ENCODE peak calls at places on chromosomes 2 and 18, in four cellular contexts. One of them, this sample, is unnamed.

GRCh38 chr18:61854578-61854977 is 38.2 kb downstream of the RNF152 start:
- DNase-seq in islet precursor cell: no peak
- DNase-seq in AG08396: peak; percentile 56
- DNase-seq in activated CD4-positive, alpha-beta T cell treated with anti-CD3 and anti-CD28 coated beads, Interleukin-2, amount 50 U/mL, for 1 hour: no peak
- DNase-seq in this sample: no peak

GRCh38 chr2:46850742-46851141 is 64.9 kb downstream of the MCFD2 start:
- DNase-seq in islet precursor cell: no peak
- DNase-seq in activated CD4-positive, alpha-beta T cell treated with anti-CD3 and anti-CD28 coated beads, Interleukin-2, amount 50 U/mL, for 1 hour: no peak
- DNase-seq in AG08396: peak; percentile 54
- DNase-seq in this sample: no peak

GRCh38 chr2:150214626-150215025 is 272.8 kb downstream of the RND3 start:
- DNase-seq in islet precursor cell: no peak
- DNase-seq in AG08396: no peak
- DNase-seq in activated CD4-positive, alpha-beta T cell treated with anti-CD3 and anti-CD28 coated beads, Interleukin-2, amount 50 U/mL, for 1 hour: no peak
- DNase-seq in this sample: no peak

GRCh38 chr2:222649801-222650200 is 6.1 kb downstream of the FARSB start:
- DNase-seq in AG08396: no peak
- DNase-seq in islet precursor cell: no peak
- DNase-seq in activated CD4-positive, alpha-beta T cell treated with anti-CD3 and anti-CD28 coated beads, Interleukin-2, amount 50 U/mL, for 1 hour: no peak
- DNase-seq in this sample: no peak

GRCh38 chr2:134420256-134420655 is 166.4 kb downstream of the MGAT5 start:
- DNase-seq in activated CD4-positive, alpha-beta T cell treated with anti-CD3 and anti-CD28 coated beads, Interleukin-2, amount 50 U/mL, for 1 hour: no peak
- DNase-seq in islet precursor cell: no peak
- DNase-seq in AG08396: no peak
- DNase-seq in this sample: no peak

GRCh38 chr2:19358242-19359020 is at the start of gene OSR1:
- DNase-seq in AG08396: peak; percentile 94
- DNase-seq in islet precursor cell: peak; percentile 80
- DNase-seq in activated CD4-positive, alpha-beta T cell treated with anti-CD3 and anti-CD28 coated beads, Interleukin-2, amount 50 U/mL, for 1 hour: peak; percentile 21
- DNase-seq in this sample: peak; percentile 60

GRCh38 chr2:205675861-205676516 is 6.3 kb upstream of the NRP2 start:
- DNase-seq in islet precursor cell: peak; percentile 68
- DNase-seq in AG08396: peak; percentile 70
- DNase-seq in activated CD4-positive, alpha-beta T cell treated with anti-CD3 and anti-CD28 coated beads, Interleukin-2, amount 50 U/mL, for 1 hour: no peak
- DNase-seq in this sample: peak; percentile 41

GRCh38 chr2:3127710-3128109 is 249.9 kb downstream of the EIPR1 start:
- DNase-seq in AG08396: no peak
- DNase-seq in islet precursor cell: no peak
- DNase-seq in activated CD4-positive, alpha-beta T cell treated with anti-CD3 and anti-CD28 coated beads, Interleukin-2, amount 50 U/mL, for 1 hour: no peak
- DNase-seq in this sample: no peak

GRCh38 chr2:152635635-152636298 is 81.5 kb downstream of the PRPF40A start:
- DNase-seq in AG08396: peak; percentile 62
- DNase-seq in islet precursor cell: peak; percentile 84
- DNase-seq in activated CD4-positive, alpha-beta T cell treated with anti-CD3 and anti-CD28 coated beads, Interleukin-2, amount 50 U/mL, for 1 hour: peak; percentile 66
- DNase-seq in this sample: peak; percentile 72

GRCh38 chr2:19369341-19369955 is 11.0 kb upstream of the OSR1 start:
- DNase-seq in activated CD4-positive, alpha-beta T cell treated with anti-CD3 and anti-CD28 coated beads, Interleukin-2, amount 50 U/mL, for 1 hour: no peak
- DNase-seq in islet precursor cell: peak; percentile 57
- DNase-seq in AG08396: no peak
- DNase-seq in this sample: no peak

GRCh38 chr2:47058061-47058931 is 96.8 kb downstream of the STPG4 start:
- DNase-seq in AG08396: peak; percentile 46
- DNase-seq in islet precursor cell: no peak
- DNase-seq in activated CD4-positive, alpha-beta T cell treated with anti-CD3 and anti-CD28 coated beads, Interleukin-2, amount 50 U/mL, for 1 hour: no peak
- DNase-seq in this sample: no peak

GRCh38 chr2:100126172-100126571 is 16.2 kb downstream of the AFF3 start:
- DNase-seq in AG08396: no peak
- DNase-seq in activated CD4-positive, alpha-beta T cell treated with anti-CD3 and anti-CD28 coated beads, Interleukin-2, amount 50 U/mL, for 1 hour: no peak
- DNase-seq in islet precursor cell: peak; percentile 37
- DNase-seq in this sample: no peak

GRCh38 chr2:44934521-44934961 is 7.0 kb upstream of the SIX3 start:
- DNase-seq in AG08396: no peak
- DNase-seq in activated CD4-positive, alpha-beta T cell treated with anti-CD3 and anti-CD28 coated beads, Interleukin-2, amount 50 U/mL, for 1 hour: no peak
- DNase-seq in islet precursor cell: peak; percentile 48
- DNase-seq in this sample: no peak

GRCh38 chr2:12321017-12321641 is 395.6 kb upstream of the TRIB2 start:
- DNase-seq in activated CD4-positive, alpha-beta T cell treated with anti-CD3 and anti-CD28 coated beads, Interleukin-2, amount 50 U/mL, for 1 hour: no peak
- DNase-seq in AG08396: peak; percentile 79
- DNase-seq in islet precursor cell: peak; percentile 82
- DNase-seq in this sample: no peak

GRCh38 chr2:144409241-144409640 is 110.7 kb downstream of the ZEB2 start:
- DNase-seq in activated CD4-positive, alpha-beta T cell treated with anti-CD3 and anti-CD28 coated beads, Interleukin-2, amount 50 U/mL, for 1 hour: no peak
- DNase-seq in islet precursor cell: no peak
- DNase-seq in AG08396: no peak
- DNase-seq in this sample: no peak

GRCh38 chr2:186459009-186459408 is 27.1 kb upstream of the ZC3H15 start:
- DNase-seq in activated CD4-positive, alpha-beta T cell treated with anti-CD3 and anti-CD28 coated beads, Interleukin-2, amount 50 U/mL, for 1 hour: no peak
- DNase-seq in islet precursor cell: no peak
- DNase-seq in AG08396: no peak
- DNase-seq in this sample: no peak

GRCh38 chr2:43361286-43361685 is 134.9 kb upstream of the ZFP36L2 start:
- DNase-seq in islet precursor cell: no peak
- DNase-seq in AG08396: no peak
- DNase-seq in activated CD4-positive, alpha-beta T cell treated with anti-CD3 and anti-CD28 coated beads, Interleukin-2, amount 50 U/mL, for 1 hour: no peak
- DNase-seq in this sample: no peak

GRCh38 chr2:137913169-137913568 is 51.1 kb upstream of the HNMT start:
- DNase-seq in activated CD4-positive, alpha-beta T cell treated with anti-CD3 and anti-CD28 coated beads, Interleukin-2, amount 50 U/mL, for 1 hour: no peak
- DNase-seq in islet precursor cell: no peak
- DNase-seq in AG08396: no peak
- DNase-seq in this sample: no peak

GRCh38 chr2:232085826-232086425 is 124.4 kb downstream of the DIS3L2 start:
- DNase-seq in AG08396: no peak
- DNase-seq in activated CD4-positive, alpha-beta T cell treated with anti-CD3 and anti-CD28 coated beads, Interleukin-2, amount 50 U/mL, for 1 hour: no peak
- DNase-seq in islet precursor cell: no peak
- DNase-seq in this sample: no peak

GRCh38 chr2:176082885-176083731 is 654 bp downstream of the EVX2 start:
- DNase-seq in activated CD4-positive, alpha-beta T cell treated with anti-CD3 and anti-CD28 coated beads, Interleukin-2, amount 50 U/mL, for 1 hour: no peak
- DNase-seq in islet precursor cell: peak; percentile 64
- DNase-seq in AG08396: no peak
- DNase-seq in this sample: no peak

GRCh38 chr2:215612770-215613169 is 176.9 kb upstream of the FN1 start:
- DNase-seq in AG08396: peak; percentile 34
- DNase-seq in activated CD4-positive, alpha-beta T cell treated with anti-CD3 and anti-CD28 coated beads, Interleukin-2, amount 50 U/mL, for 1 hour: no peak
- DNase-seq in islet precursor cell: no peak
- DNase-seq in this sample: no peak

GRCh38 chr18:8595445-8595844 is 13.8 kb upstream of the RAB12 start:
- DNase-seq in AG08396: no peak
- DNase-seq in islet precursor cell: no peak
- DNase-seq in activated CD4-positive, alpha-beta T cell treated with anti-CD3 and anti-CD28 coated beads, Interleukin-2, amount 50 U/mL, for 1 hour: no peak
- DNase-seq in this sample: no peak

GRCh38 chr2:105134076-105134475 is 96.2 kb downstream of the MRPS9 start:
- DNase-seq in activated CD4-positive, alpha-beta T cell treated with anti-CD3 and anti-CD28 coated beads, Interleukin-2, amount 50 U/mL, for 1 hour: no peak
- DNase-seq in islet precursor cell: no peak
- DNase-seq in AG08396: no peak
- DNase-seq in this sample: no peak

GRCh38 chr2:97726311-97727064 is 13.1 kb downstream of the ZAP70 start:
- DNase-seq in islet precursor cell: no peak
- DNase-seq in AG08396: no peak
- DNase-seq in activated CD4-positive, alpha-beta T cell treated with anti-CD3 and anti-CD28 coated beads, Interleukin-2, amount 50 U/mL, for 1 hour: no peak
- DNase-seq in this sample: no peak

GRCh38 chr2:128638741-128639477 is 320.2 kb upstream of the HS6ST1 start:
- DNase-seq in islet precursor cell: peak; percentile 75
- DNase-seq in AG08396: no peak
- DNase-seq in activated CD4-positive, alpha-beta T cell treated with anti-CD3 and anti-CD28 coated beads, Interleukin-2, amount 50 U/mL, for 1 hour: no peak
- DNase-seq in this sample: no peak

GRCh38 chr2:143083636-143084035 is 45.6 kb upstream of the ARHGAP15 start:
- DNase-seq in islet precursor cell: no peak
- DNase-seq in activated CD4-positive, alpha-beta T cell treated with anti-CD3 and anti-CD28 coated beads, Interleukin-2, amount 50 U/mL, for 1 hour: no peak
- DNase-seq in AG08396: peak; percentile 45
- DNase-seq in this sample: no peak

GRCh38 chr2:110657721-110658305 is 20.1 kb downstream of the BUB1 start:
- DNase-seq in activated CD4-positive, alpha-beta T cell treated with anti-CD3 and anti-CD28 coated beads, Interleukin-2, amount 50 U/mL, for 1 hour: no peak
- DNase-seq in islet precursor cell: no peak
- DNase-seq in AG08396: no peak
- DNase-seq in this sample: no peak

GRCh38 chr2:9310390-9310789 is 103.8 kb downstream of the ASAP2 start:
- DNase-seq in activated CD4-positive, alpha-beta T cell treated with anti-CD3 and anti-CD28 coated beads, Interleukin-2, amount 50 U/mL, for 1 hour: no peak
- DNase-seq in islet precursor cell: no peak
- DNase-seq in AG08396: peak; percentile 81
- DNase-seq in this sample: no peak

GRCh38 chr2:126664234-126664633 is 8.3 kb downstream of the GYPC start:
- DNase-seq in activated CD4-positive, alpha-beta T cell treated with anti-CD3 and anti-CD28 coated beads, Interleukin-2, amount 50 U/mL, for 1 hour: no peak
- DNase-seq in islet precursor cell: no peak
- DNase-seq in AG08396: no peak
- DNase-seq in this sample: peak; percentile 52

GRCh38 chr18:27017901-27018500 is 152.5 kb upstream of the AQP4 start:
- DNase-seq in AG08396: no peak
- DNase-seq in islet precursor cell: no peak
- DNase-seq in activated CD4-positive, alpha-beta T cell treated with anti-CD3 and anti-CD28 coated beads, Interleukin-2, amount 50 U/mL, for 1 hour: no peak
- DNase-seq in this sample: no peak

GRCh38 chr2:1421731-1422130 is 8.5 kb downstream of the TPO start:
- DNase-seq in activated CD4-positive, alpha-beta T cell treated with anti-CD3 and anti-CD28 coated beads, Interleukin-2, amount 50 U/mL, for 1 hour: no peak
- DNase-seq in islet precursor cell: no peak
- DNase-seq in AG08396: no peak
- DNase-seq in this sample: no peak

GRCh38 chr18:64333584-64333983 is 184.7 kb upstream of the LINC00305 start:
- DNase-seq in activated CD4-positive, alpha-beta T cell treated with anti-CD3 and anti-CD28 coated beads, Interleukin-2, amount 50 U/mL, for 1 hour: no peak
- DNase-seq in islet precursor cell: no peak
- DNase-seq in AG08396: no peak
- DNase-seq in this sample: no peak

GRCh38 chr18:68148862-68149261 is 566.0 kb downstream of the TMX3 start:
- DNase-seq in AG08396: no peak
- DNase-seq in islet precursor cell: peak; percentile 59
- DNase-seq in activated CD4-positive, alpha-beta T cell treated with anti-CD3 and anti-CD28 coated beads, Interleukin-2, amount 50 U/mL, for 1 hour: no peak
- DNase-seq in this sample: no peak